ENCODE peak calls at places on chromosomes 7 and 10, in four cellular contexts. N, M, C and E are unnamed samples.

GRCh38 chr7:134697487-134697886 is 50.8 kb downstream of the BPGM start:
- DNase-seq in C (no peak), N (no peak), M (no peak), E (no peak)

GRCh38 chr7:94182066-94182465 is 177.9 kb upstream of the BET1 start:
- DNase-seq in M (no peak), N (no peak), C (no peak), E (no peak)

GRCh38 chr7:105477908-105478307 is 44.2 kb downstream of the PUS7 start:
- DNase-seq in M (no peak), N (no peak), C (no peak), E (no peak)

GRCh38 chr10:132681858-132682755 is 103.8 kb downstream of the NKX6-2 start:
- DNase-seq in N (no peak), C (no peak), M (no peak), E (no peak)

GRCh38 chr7:136342221-136342620 is 365.1 kb upstream of the MTPN start:
- DNase-seq in C (no peak), M (no peak), N (no peak), E (no peak)

GRCh38 chr10:31136951-31137885 is 105.6 kb upstream of the ZNF438 start:
- DNase-seq in C (no peak), N (no peak), M (no peak), E (no peak)

GRCh38 chr7:2231992-2232765 is 566 bp downstream of the MAD1L1 start:
- DNase-seq in M (peak; percentile 47), N (no peak), C (no peak), E (peak; percentile 93)

GRCh38 chr10:43963793-43964425 is 315.2 kb upstream of the ZNF32 start:
- DNase-seq in M (no peak), C (no peak), N (no peak), E (no peak)

GRCh38 chr7:113159746-113160339 is 41.5 kb upstream of the SMIM30 start:
- DNase-seq in N (no peak), M (peak; percentile 30), C (peak; percentile 31), E (peak; percentile 63)

GRCh38 chr10:80322711-80323110 is 33.3 kb upstream of the MAT1A start:
- DNase-seq in C (no peak), N (no peak), M (no peak), E (no peak)

GRCh38 chr10:31707578-31708411 is 220.8 kb downstream of the ARHGAP12 start:
- DNase-seq in C (no peak), M (no peak), N (peak; percentile 90), E (no peak)

GRCh38 chr10:12869427-12869826 is 132.1 kb downstream of the CCDC3 start:
- DNase-seq in N (no peak), C (no peak), M (no peak), E (no peak)

GRCh38 chr7:132877578-132877977 is 204.3 kb downstream of the CHCHD3 start:
- DNase-seq in N (no peak), M (no peak), C (no peak), E (no peak)

GRCh38 chr10:117663750-117664149 is 121.2 kb downstream of the EMX2 start:
- DNase-seq in N (peak; percentile 83), M (peak; percentile 6), C (no peak), E (no peak)

GRCh38 chr7:91720255-91720937 is 160.1 kb downstream of the MTERF1 start:
- DNase-seq in C (no peak), N (no peak), M (no peak), E (no peak)

GRCh38 chr7:157693071-157693520 is 356.3 kb downstream of the DNAJB6 start:
- DNase-seq in N (no peak), M (no peak), C (no peak), E (peak; percentile 58)

GRCh38 chr10:60742512-60742911 is 35.8 kb upstream of the CDK1 start:
- DNase-seq in C (no peak), M (no peak), N (no peak), E (no peak)

GRCh38 chr7:44394636-44395035 is 69.2 kb upstream of the CAMK2B start:
- DNase-seq in N (no peak), M (no peak), C (no peak), E (no peak)

GRCh38 chr7:21704362-21704761 is 161.5 kb downstream of the DNAH11 start:
- DNase-seq in C (no peak), M (no peak), N (no peak), E (no peak)

GRCh38 chr10:89929282-89930026 is 228.1 kb downstream of the KIF20B start:
- DNase-seq in M (no peak), N (peak; percentile 44), C (no peak), E (no peak)

GRCh38 chr10:60446855-60447254 is 57.2 kb upstream of the ANK3 start:
- DNase-seq in M (no peak), C (no peak), N (no peak), E (no peak)

GRCh38 chr7:44959433-44959951 is 19.3 kb downstream of the MYO1G start:
- DNase-seq in C (no peak), M (no peak), N (no peak), E (peak; percentile 28)

GRCh38 chr10:71128311-71129010 is 83.9 kb upstream of the UNC5B start:
- DNase-seq in C (no peak), N (no peak), M (no peak), E (no peak)

GRCh38 chr7:20407585-20408466 is 77.1 kb downstream of the ITGB8 start:
- DNase-seq in N (no peak), M (no peak), C (no peak), E (no peak)

GRCh38 chr7:20408467-20408826 is 77.7 kb downstream of the ITGB8 start:
- DNase-seq in C (no peak), M (no peak), N (no peak), E (no peak)

GRCh38 chr7:20417260-20417659 is 86.6 kb downstream of the ITGB8 start:
- DNase-seq in M (no peak), C (no peak), N (no peak), E (no peak)

GRCh38 chr7:20409961-20410360 is 79.3 kb downstream of the ITGB8 start:
- DNase-seq in N (no peak), C (no peak), M (no peak), E (no peak)

GRCh38 chr7:20412023-20412422 is 81.3 kb downstream of the ITGB8 start:
- DNase-seq in M (no peak), C (no peak), N (no peak), E (no peak)
- TF ChIP-seq TCF12 in M (no peak), C (no peak), N (no peak), E (no peak)

DNA sequence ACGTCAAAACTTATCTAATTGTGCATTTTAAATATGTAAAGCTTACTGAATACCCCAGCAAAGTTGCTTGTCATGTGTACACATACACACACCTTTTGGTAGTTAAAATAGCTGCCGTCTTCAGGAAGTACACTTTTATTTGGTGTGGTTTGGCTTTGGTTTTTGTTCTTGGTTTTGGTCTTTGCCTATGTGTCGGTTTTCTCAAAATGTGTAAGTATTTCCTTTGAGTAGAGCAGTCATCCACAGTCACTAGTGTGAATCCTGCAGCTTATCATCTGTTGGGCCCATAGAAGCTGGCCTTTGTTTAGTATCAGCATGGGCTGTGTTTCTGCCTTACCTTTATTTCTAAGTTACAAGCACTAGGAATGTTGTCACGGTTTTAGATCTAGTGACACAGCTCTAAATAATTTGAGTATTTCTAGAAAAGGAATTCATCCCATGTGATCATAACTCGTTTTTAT is 35.3 kb downstream of the NET1 start:
- DNase-seq in M (no peak), C (no peak), N (peak; percentile 67), E (no peak)
- TF ChIP-seq TCF12 in M (no peak), C (no peak), N (no peak), E (no peak)

GRCh38 chr7:39609462-39610149 is 13.8 kb upstream of the RALA start:
- DNase-seq in N (no peak), M (no peak), C (no peak), E (peak; percentile 85)
- TF ChIP-seq TCF12 in N (no peak), M (no peak), C (no peak), E (no peak)

DNA sequence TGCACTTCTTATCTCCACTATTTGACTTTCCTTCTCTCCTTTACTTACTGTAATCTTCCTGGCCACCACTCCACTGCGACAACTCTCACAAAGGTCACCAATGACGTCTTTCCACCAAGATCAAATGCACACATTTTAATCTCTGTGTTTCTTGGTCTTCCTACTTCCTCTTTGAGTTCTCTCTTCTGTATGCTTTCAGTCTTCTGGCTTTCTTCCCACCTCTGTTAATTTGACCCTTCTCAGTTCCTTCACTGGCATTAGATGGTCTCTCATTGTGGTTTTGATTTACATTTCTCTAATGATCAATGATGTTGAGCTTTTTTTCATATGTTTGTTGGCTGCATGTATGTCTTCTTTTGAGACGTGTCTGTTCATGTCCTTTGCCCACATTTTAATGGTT is 31.9 kb downstream of the FAM107B start:
- DNase-seq in N (peak; percentile 76), M (no peak), C (no peak), E (no peak)
- TF ChIP-seq TCF12 in N (no peak), M (no peak), C (no peak), E (no peak)

DNA sequence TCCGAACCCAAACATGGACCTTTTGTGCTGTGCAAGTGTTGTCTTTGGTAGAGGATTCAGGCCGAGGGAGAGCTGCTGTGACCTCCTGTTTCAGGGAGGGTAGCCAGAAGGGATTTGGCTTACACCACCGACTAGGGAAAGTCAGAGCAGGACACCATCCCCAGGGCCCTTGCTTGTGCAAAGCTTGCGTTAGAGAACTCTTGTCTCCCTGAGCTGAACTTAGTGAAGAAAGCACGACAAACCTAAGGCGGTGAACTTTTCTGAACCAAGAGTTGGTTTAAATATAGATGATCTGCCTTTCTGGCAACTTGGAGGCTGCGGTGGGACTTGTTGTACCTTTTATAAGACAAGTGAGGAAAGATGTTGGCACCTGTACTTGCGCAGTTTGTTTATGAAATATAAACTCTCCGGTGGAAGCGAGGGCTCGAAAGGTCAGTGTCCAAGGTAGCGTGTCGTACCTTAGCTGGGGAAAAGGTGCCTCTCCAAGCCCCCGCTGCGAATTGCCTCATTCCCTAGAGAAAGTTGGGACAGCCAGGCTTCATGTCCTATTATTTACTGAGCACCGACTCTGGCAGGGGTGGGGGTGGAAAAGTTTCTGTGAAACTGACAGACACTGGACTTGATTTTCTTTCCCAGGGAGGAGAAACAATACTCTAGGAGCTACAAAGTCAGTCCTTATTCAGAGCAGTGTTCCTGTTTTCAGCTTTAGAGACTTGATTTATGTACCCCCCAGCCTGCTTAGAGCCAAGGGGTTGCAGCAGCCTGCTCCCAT is 31.6 kb downstream of the WBP1L start:
- DNase-seq in N (no peak), M (peak; percentile 28), C (no peak), E (no peak)
- TF ChIP-seq TCF12 in N (no peak), M (no peak), C (no peak), E (no peak)

DNA sequence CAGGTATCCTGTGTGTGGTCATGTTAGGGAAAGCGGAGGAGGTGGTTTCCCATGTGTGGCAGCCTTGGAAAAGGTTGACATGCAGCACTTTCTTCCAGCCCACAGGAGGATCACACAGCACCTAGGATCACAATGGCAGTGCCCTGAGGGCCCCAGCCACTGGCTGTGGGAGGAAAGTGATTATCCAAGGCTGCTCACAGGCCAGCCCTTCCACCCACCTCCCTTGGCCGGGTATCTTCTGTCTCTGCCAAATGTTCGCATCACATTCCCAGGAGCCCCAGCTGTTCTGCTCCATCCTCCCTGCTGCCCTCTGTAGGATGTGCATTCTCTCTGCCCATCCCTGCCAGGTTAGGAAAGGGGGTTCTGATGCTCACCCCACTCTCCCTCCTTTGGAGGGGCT is 2.5 kb upstream of the MLXIPL start:
- DNase-seq in C (no peak), N (no peak), M (no peak), E (no peak)
- TF ChIP-seq TCF12 in C (no peak), N (no peak), M (no peak), E (no peak)

GRCh38 chr7:124775422-124775821 is 9.8 kb upstream of the GPR37 start:
- DNase-seq in M (no peak), C (no peak), N (no peak), E (no peak)
- TF ChIP-seq TCF12 in M (no peak), C (no peak), N (no peak), E (no peak)

GRCh38 chr10:114427124-114427852 is 23.0 kb upstream of the AFAP1L2 start:
- DNase-seq in M (no peak), N (no peak), C (no peak), E (no peak)
- TF ChIP-seq TCF12 in M (no peak), N (no peak), C (no peak), E (no peak)

GRCh38 chr7:96303686-96304443 is 18.0 kb downstream of the SLC25A13 start:
- DNase-seq in C (no peak), N (no peak), M (no peak), E (no peak)
- TF ChIP-seq TCF12 in C (no peak), N (no peak), M (no peak), E (peak; percentile 67)